ENCODE peak calls at places on chromosomes 11 and 22, in nine cellular contexts. C, J, E, B, X, G, K, I and T are unnamed samples.

GRCh38 chr11:110565690-110566336 is 136.1 kb downstream of the FDX1 start:
- DNase-seq in C (peak), J (no peak), E (no peak), B (no peak), X (no peak), G (no peak), K (no peak), I (no peak), T (no peak)

GRCh38 chr11:96969251-96969650 is 579.4 kb downstream of the JRKL start:
- DNase-seq in C (no peak), J (no peak), E (no peak), B (no peak), X (no peak), G (no peak), K (no peak), I (no peak), T (no peak)

GRCh38 chr11:65903068-65903481 is 2.9 kb upstream of the FOSL1 start:
- DNase-seq in C (no peak), J (peak), E (no peak), B (no peak), X (no peak), G (no peak), K (no peak), I (no peak), T (peak)

GRCh38 chr22:35425971-35426800 is 26.2 kb downstream of the MCM5 start:
- DNase-seq in C (no peak), J (no peak), E (no peak), B (no peak), X (no peak), G (peak), K (no peak), I (no peak), T (no peak)

GRCh38 chr22:41857160-41857859 is 24.4 kb downstream of the SREBF2 start:
- DNase-seq in C (peak), J (peak), E (peak), B (peak), X (no peak), G (peak), K (no peak), I (peak), T (peak)

GRCh38 chr11:9005087-9005486 is 1.3 kb upstream of the NRIP3 start:
- DNase-seq in C (no peak), J (no peak), E (no peak), B (no peak), X (no peak), G (no peak), K (no peak), I (no peak), T (no peak)

GRCh38 chr11:123100378-123101085 is 38.6 kb upstream of the HSPA8 start:
- DNase-seq in C (no peak), J (no peak), E (no peak), B (peak), X (no peak), G (no peak), K (no peak), I (no peak), T (no peak)

GRCh38 chr11:122189259-122189658 is 73.2 kb upstream of the BLID start:
- DNase-seq in C (no peak), J (no peak), E (no peak), B (no peak), X (no peak), G (peak), K (no peak), I (no peak), T (peak)

GRCh38 chr11:77073328-77074001 is 6.7 kb downstream of the CAPN5 start:
- DNase-seq in C (peak), J (no peak), E (no peak), B (peak), X (peak), G (peak), K (peak), I (no peak), T (peak)

GRCh38 chr11:62757846-62758788 is 3.3 kb upstream of the POLR2G start:
- DNase-seq in C (no peak), J (no peak), E (no peak), B (no peak), X (no peak), G (no peak), K (no peak), I (no peak), T (no peak)

GRCh38 chr22:39090426-39091064 is 6.5 kb upstream of the APOBEC3H start:
- DNase-seq in C (no peak), J (peak), E (peak), B (peak), X (no peak), G (no peak), K (no peak), I (no peak), T (no peak)

GRCh38 chr22:25567305-25567704 is 2.8 kb downstream of the GRK3 start:
- DNase-seq in C (no peak), J (no peak), E (no peak), B (no peak), X (no peak), G (no peak), K (no peak), I (no peak), T (no peak)

GRCh38 chr11:63832336-63832735 is 6.6 kb upstream of the MARK2 start:
- DNase-seq in C (no peak), J (no peak), E (no peak), B (no peak), X (no peak), G (no peak), K (no peak), I (no peak), T (no peak)

GRCh38 chr11:115941044-115941443 is 436.8 kb upstream of the CADM1 start:
- DNase-seq in C (no peak), J (no peak), E (no peak), B (no peak), X (no peak), G (no peak), K (no peak), I (no peak), T (no peak)

GRCh38 chr11:125102544-125102943 is 8.9 kb downstream of the TMEM218 start:
- DNase-seq in C (no peak), J (no peak), E (no peak), B (no peak), X (no peak), G (no peak), K (no peak), I (no peak), T (no peak)

GRCh38 chr11:368414-369335 is 624 bp upstream of the B4GALNT4 start:
- DNase-seq in C (no peak), J (no peak), E (no peak), B (no peak), X (no peak), G (no peak), K (no peak), I (no peak), T (no peak)

GRCh38 chr11:27497284-27497866 is 9.2 kb downstream of the LIN7C start:
- DNase-seq in C (no peak), J (peak), E (no peak), B (no peak), X (no peak), G (no peak), K (no peak), I (peak), T (peak)

GRCh38 chr22:36901411-36902142 is 11.9 kb upstream of the CSF2RB start:
- DNase-seq in C (no peak), J (no peak), E (no peak), B (no peak), X (no peak), G (no peak), K (no peak), I (peak), T (no peak)

GRCh38 chr11:120413480-120413879 is 77.3 kb downstream of the ARHGEF12 start:
- DNase-seq in C (no peak), J (no peak), E (no peak), B (no peak), X (no peak), G (peak), K (no peak), I (no peak), T (no peak)

GRCh38 chr11:9752091-9752490 is 88.2 kb downstream of the SWAP70 start:
- DNase-seq in C (no peak), J (no peak), E (no peak), B (no peak), X (peak), G (no peak), K (no peak), I (no peak), T (no peak)

GRCh38 chr11:34548278-34548677 is 34.7 kb upstream of the ELF5 start:
- DNase-seq in C (no peak), J (no peak), E (no peak), B (no peak), X (no peak), G (no peak), K (no peak), I (no peak), T (no peak)

GRCh38 chr22:38748487-38749136 is 7.2 kb downstream of the SUN2 start:
- DNase-seq in C (peak), J (no peak), E (no peak), B (no peak), X (no peak), G (no peak), K (no peak), I (no peak), T (no peak)

GRCh38 chr22:46545041-46545796 is 7.8 kb upstream of the CELSR1 start:
- DNase-seq in C (no peak), J (no peak), E (no peak), B (no peak), X (no peak), G (no peak), K (no peak), I (no peak), T (peak)

GRCh38 chr11:86781546-86781945 is 18.8 kb upstream of the PRSS23 start:
- DNase-seq in C (no peak), J (no peak), E (no peak), B (no peak), X (no peak), G (no peak), K (no peak), I (no peak), T (no peak)

GRCh38 chr11:128472128-128473110 is 114.9 kb downstream of the ETS1 start:
- DNase-seq in C (no peak), J (no peak), E (no peak), B (no peak), X (no peak), G (no peak), K (no peak), I (no peak), T (no peak)

GRCh38 chr22:41880653-41881052 is 34.2 kb downstream of the SHISA8 start:
- DNase-seq in C (no peak), J (no peak), E (no peak), B (no peak), X (no peak), G (no peak), K (no peak), I (no peak), T (no peak)

GRCh38 chr11:35765211-35765610 is 102.6 kb downstream of the TRIM44 start:
- DNase-seq in C (no peak), J (no peak), E (no peak), B (no peak), X (no peak), G (no peak), K (no peak), I (no peak), T (no peak)

GRCh38 chr11:72202571-72202970 is 10.6 kb downstream of the FOLR1 start:
- DNase-seq in C (no peak), J (no peak), E (no peak), B (no peak), X (no peak), G (no peak), K (no peak), I (no peak), T (no peak)

GRCh38 chr11:117706322-117706814 is 90.6 kb downstream of the DSCAML1 start:
- DNase-seq in C (no peak), J (no peak), E (no peak), B (no peak), X (no peak), G (no peak), K (no peak), I (no peak), T (no peak)

GRCh38 chr11:93389737-93390136 is 59.2 kb downstream of the DEUP1 start:
- DNase-seq in C (no peak), J (no peak), E (no peak), B (no peak), X (no peak), G (no peak), K (no peak), I (no peak), T (no peak)

GRCh38 chr22:45413368-45414211 is at the start of the genes RIBC2 and SMC1B:
- DNase-seq in C (peak), J (no peak), E (peak), B (peak), X (peak), G (peak), K (peak), I (peak), T (no peak)

GRCh38 chr11:61153593-61154090 is 7.6 kb downstream of the VPS37C start:
- DNase-seq in C (no peak), J (no peak), E (no peak), B (no peak), X (no peak), G (no peak), K (no peak), I (no peak), T (no peak)

GRCh38 chr22:28341001-28341400 is 338.6 kb downstream of the TTC28 start:
- DNase-seq in C (no peak), J (peak), E (no peak), B (no peak), X (no peak), G (no peak), K (no peak), I (no peak), T (no peak)